ENCODE peak calls at places on chromosomes 11 and 22, in eight cellular contexts. One of them, this sample, is unnamed.

GRCh38 chr11:44346983-44347382 is 37.0 kb upstream of the ALX4 start:
- DNase-seq in endodermal cell: no peak
- DNase-seq in mesendoderm: no peak
- DNase-seq in kidney: no peak
- DNase-seq in MM.1S: no peak
- DNase-seq in IMR-90: no peak
- DNase-seq in GM23248: no peak
- DNase-seq in H9: no peak
- DNase-seq in this sample: no peak

GRCh38 chr11:59053387-59053786 is 32.7 kb upstream of the GLYATL1B start:
- DNase-seq in mesendoderm: peak; percentile 70
- DNase-seq in endodermal cell: peak; percentile 90
- DNase-seq in IMR-90: peak; percentile 49
- DNase-seq in GM23248: peak; percentile 61
- DNase-seq in kidney: peak; percentile 72
- DNase-seq in MM.1S: peak; percentile 65
- DNase-seq in H9: peak; percentile 62
- DNase-seq in this sample: peak; percentile 72

GRCh38 chr11:6200975-6201374 is 2.0 kb downstream of the OR52W1 start:
- DNase-seq in endodermal cell: no peak
- DNase-seq in H9: no peak
- DNase-seq in mesendoderm: no peak
- DNase-seq in GM23248: no peak
- DNase-seq in kidney: no peak
- DNase-seq in IMR-90: no peak
- DNase-seq in MM.1S: no peak
- DNase-seq in this sample: no peak

GRCh38 chr11:130029137-130029536 is 26.5 kb upstream of the PRDM10 start:
- DNase-seq in GM23248: no peak
- DNase-seq in H9: no peak
- DNase-seq in IMR-90: no peak
- DNase-seq in kidney: no peak
- DNase-seq in endodermal cell: no peak
- DNase-seq in mesendoderm: no peak
- DNase-seq in MM.1S: no peak
- DNase-seq in this sample: no peak

GRCh38 chr11:122215244-122215992 is 99.4 kb upstream of the BLID start:
- DNase-seq in H9: peak; percentile 84
- DNase-seq in GM23248: peak; percentile 95
- DNase-seq in endodermal cell: peak; percentile 94
- DNase-seq in IMR-90: peak; percentile 99
- DNase-seq in mesendoderm: peak; percentile 86
- DNase-seq in kidney: peak; percentile 91
- DNase-seq in MM.1S: peak; percentile 66
- DNase-seq in this sample: peak; percentile 95

GRCh38 chr22:22816766-22817410 is 70.7 kb upstream of the IGLL5 start:
- DNase-seq in GM23248: no peak
- DNase-seq in endodermal cell: no peak
- DNase-seq in mesendoderm: no peak
- DNase-seq in H9: no peak
- DNase-seq in MM.1S: no peak
- DNase-seq in kidney: no peak
- DNase-seq in IMR-90: no peak
- DNase-seq in this sample: no peak

GRCh38 chr22:49099496-49100124 is 728.1 kb downstream of the BRD1 start:
- DNase-seq in endodermal cell: no peak
- DNase-seq in H9: no peak
- DNase-seq in IMR-90: no peak
- DNase-seq in kidney: peak; percentile 37
- DNase-seq in MM.1S: no peak
- DNase-seq in GM23248: peak; percentile 20
- DNase-seq in mesendoderm: peak; percentile 13
- DNase-seq in this sample: no peak

GRCh38 chr11:13896175-13896989 is 66.1 kb upstream of the SPON1 start:
- DNase-seq in GM23248: no peak
- DNase-seq in endodermal cell: no peak
- DNase-seq in MM.1S: no peak
- DNase-seq in IMR-90: no peak
- DNase-seq in kidney: no peak
- DNase-seq in H9: no peak
- DNase-seq in mesendoderm: no peak
- DNase-seq in this sample: no peak

GRCh38 chr11:65295001-65295400 is 19.7 kb upstream of the CDC42EP2 start:
- DNase-seq in GM23248: no peak
- DNase-seq in endodermal cell: no peak
- DNase-seq in IMR-90: no peak
- DNase-seq in mesendoderm: no peak
- DNase-seq in H9: no peak
- DNase-seq in kidney: peak; percentile 54
- DNase-seq in MM.1S: no peak
- DNase-seq in this sample: no peak

GRCh38 chr11:65297026-65297667 is 17.5 kb upstream of the CDC42EP2 start:
- DNase-seq in endodermal cell: no peak
- DNase-seq in mesendoderm: no peak
- DNase-seq in GM23248: no peak
- DNase-seq in IMR-90: no peak
- DNase-seq in H9: no peak
- DNase-seq in kidney: peak; percentile 84
- DNase-seq in MM.1S: no peak
- DNase-seq in this sample: no peak

GRCh38 chr11:65298131-65298535 is 16.5 kb upstream of the CDC42EP2 start:
- DNase-seq in H9: no peak
- DNase-seq in mesendoderm: no peak
- DNase-seq in GM23248: peak; percentile 26
- DNase-seq in endodermal cell: no peak
- DNase-seq in IMR-90: peak; percentile 78
- DNase-seq in kidney: peak; percentile 95
- DNase-seq in MM.1S: no peak
- DNase-seq in this sample: peak; percentile 39

GRCh38 chr11:65293909-65294381 is 20.7 kb upstream of the CDC42EP2 start:
- DNase-seq in IMR-90: no peak
- DNase-seq in GM23248: no peak
- DNase-seq in H9: no peak
- DNase-seq in mesendoderm: no peak
- DNase-seq in kidney: peak; percentile 82
- DNase-seq in endodermal cell: no peak
- DNase-seq in MM.1S: no peak
- DNase-seq in this sample: no peak

DNA sequence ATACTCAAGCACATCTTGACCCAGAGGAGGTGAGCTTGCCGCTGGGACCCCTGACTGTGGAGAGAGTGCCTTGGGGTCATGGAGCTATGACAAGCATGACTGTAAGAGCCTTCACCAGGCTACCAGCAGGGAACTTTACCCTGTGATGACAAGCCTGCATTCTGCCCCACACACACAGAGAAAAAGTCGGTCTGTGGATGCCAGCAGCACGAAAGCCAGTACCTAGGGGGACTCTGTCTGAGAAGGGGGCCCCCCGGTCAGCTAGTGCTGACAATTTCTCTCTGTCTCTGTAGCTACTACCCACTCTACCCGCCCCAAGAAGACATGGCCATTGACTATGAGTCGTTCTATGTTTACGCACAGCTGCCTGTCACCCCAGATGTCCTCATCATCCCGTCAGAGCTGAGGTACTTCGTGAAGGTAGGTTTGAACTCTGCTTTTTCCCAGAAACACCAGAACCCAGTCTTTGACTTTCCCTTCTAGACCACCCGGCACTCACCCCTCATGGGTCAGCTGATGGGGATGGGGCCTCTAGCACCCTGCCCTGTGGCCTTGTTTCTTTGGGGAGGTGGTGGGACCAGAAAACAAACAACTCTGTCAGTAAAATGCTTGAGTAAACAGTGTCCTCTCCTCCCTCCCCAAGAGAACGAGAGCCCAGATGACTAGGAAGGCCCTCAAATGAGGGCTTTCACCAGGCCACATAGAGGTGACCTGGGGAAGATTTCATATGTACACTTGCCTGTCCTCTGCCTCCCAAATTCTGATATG is 18.9 kb upstream of the CDC42EP2 start:
- DNase-seq in MM.1S: no peak
- DNase-seq in mesendoderm: no peak
- DNase-seq in H9: no peak
- DNase-seq in kidney: peak; percentile 33
- DNase-seq in IMR-90: no peak
- DNase-seq in endodermal cell: no peak
- DNase-seq in GM23248: no peak
- DNase-seq in this sample: no peak
- H3K4me1 ChIP-seq in MM.1S: no peaks in the 10 kb centered on the region
- H3K4me1 ChIP-seq in mesendoderm: no peaks in the 10 kb centered on the region
- H3K4me1 ChIP-seq in H9: no peaks in the 10 kb centered on the region
- H3K4me1 ChIP-seq in kidney: peaks cover 38% of the 10 kb centered on the region
- H3K4me1 ChIP-seq in IMR-90: peaks cover 57% of the 10 kb centered on the region
- H3K4me1 ChIP-seq in endodermal cell: no peaks in the 10 kb centered on the region
- H3K4me1 ChIP-seq in GM23248: peaks cover 34% of the 10 kb centered on the region
- H3K4me1 ChIP-seq in this sample: peaks cover 66% of the 10 kb centered on the region

DNA sequence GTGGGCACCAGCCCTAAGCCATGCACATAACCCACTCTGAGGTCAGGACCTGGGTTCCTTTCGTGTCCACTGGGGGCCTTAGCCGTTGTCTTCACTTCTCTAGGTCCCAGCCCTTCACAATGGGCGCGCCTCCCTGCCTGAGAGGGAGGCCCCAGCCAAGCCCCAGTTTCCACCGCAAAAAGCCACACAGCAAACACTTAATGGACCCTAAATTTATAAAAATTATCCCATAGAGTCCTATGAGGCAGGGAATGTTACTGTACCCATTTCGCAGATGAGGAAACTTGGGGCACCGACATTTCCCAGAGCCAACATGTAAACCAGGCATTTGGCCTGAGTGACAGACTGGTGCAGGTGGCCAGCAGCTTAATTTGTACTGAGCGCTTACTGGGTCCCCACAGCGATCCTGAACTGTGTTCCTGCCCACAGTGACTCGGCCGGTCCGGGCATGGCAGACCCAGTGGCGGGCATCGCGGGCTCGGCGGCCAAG is 1.3 kb downstream of the GAS2L1 start:
- DNase-seq in kidney: no peak
- DNase-seq in IMR-90: no peak
- DNase-seq in GM23248: no peak
- DNase-seq in H9: no peak
- DNase-seq in mesendoderm: no peak
- DNase-seq in MM.1S: no peak
- DNase-seq in endodermal cell: no peak
- DNase-seq in this sample: no peak
- H3K9ac ChIP-seq in kidney: peak overlapping the region; percentile 69
- H3K9ac ChIP-seq in IMR-90: peak overlapping the region; percentile 78
- H3K9ac ChIP-seq in GM23248: peak overlapping the region; percentile 84
- H3K9ac ChIP-seq in H9: no peak overlapping the region
- H3K9ac ChIP-seq in mesendoderm: peak overlapping the region; percentile 69
- H3K9ac ChIP-seq in MM.1S: no peak overlapping the region
- H3K9ac ChIP-seq in endodermal cell: peak overlapping the region; percentile 78
- H3K9ac ChIP-seq in this sample: peak overlapping the region; percentile 91

GRCh38 chr11:65424200-65425104 is 1.9 kb downstream of the NEAT1 start:
- DNase-seq in endodermal cell: peak; percentile 53
- DNase-seq in H9: no peak
- DNase-seq in mesendoderm: no peak
- DNase-seq in IMR-90: peak; percentile 54
- DNase-seq in GM23248: peak; percentile 80
- DNase-seq in MM.1S: peak; percentile 57
- DNase-seq in kidney: peak; percentile 83
- DNase-seq in this sample: peak; percentile 67

GRCh38 chr11:65425971-65426838 is 3.6 kb downstream of the NEAT1 start:
- DNase-seq in IMR-90: peak; percentile 89
- DNase-seq in MM.1S: peak; percentile 87
- DNase-seq in H9: no peak
- DNase-seq in mesendoderm: no peak
- DNase-seq in endodermal cell: no peak
- DNase-seq in GM23248: peak; percentile 88
- DNase-seq in kidney: no peak
- DNase-seq in this sample: peak; percentile 87

GRCh38 chr11:65423516-65424199 is 1.1 kb downstream of the NEAT1 start:
- DNase-seq in endodermal cell: peak; percentile 59
- DNase-seq in kidney: peak; percentile 78
- DNase-seq in MM.1S: no peak
- DNase-seq in GM23248: peak; percentile 48
- DNase-seq in H9: no peak
- DNase-seq in mesendoderm: no peak
- DNase-seq in IMR-90: peak; percentile 32
- DNase-seq in this sample: peak; percentile 39

GRCh38 chr11:65426839-65427690 is 4.5 kb downstream of the NEAT1 start:
- DNase-seq in endodermal cell: peak; percentile 72
- DNase-seq in MM.1S: peak; percentile 75
- DNase-seq in kidney: peak; percentile 56
- DNase-seq in GM23248: peak; percentile 91
- DNase-seq in H9: peak; percentile 47
- DNase-seq in IMR-90: peak; percentile 77
- DNase-seq in mesendoderm: peak; percentile 83
- DNase-seq in this sample: peak; percentile 76

DNA sequence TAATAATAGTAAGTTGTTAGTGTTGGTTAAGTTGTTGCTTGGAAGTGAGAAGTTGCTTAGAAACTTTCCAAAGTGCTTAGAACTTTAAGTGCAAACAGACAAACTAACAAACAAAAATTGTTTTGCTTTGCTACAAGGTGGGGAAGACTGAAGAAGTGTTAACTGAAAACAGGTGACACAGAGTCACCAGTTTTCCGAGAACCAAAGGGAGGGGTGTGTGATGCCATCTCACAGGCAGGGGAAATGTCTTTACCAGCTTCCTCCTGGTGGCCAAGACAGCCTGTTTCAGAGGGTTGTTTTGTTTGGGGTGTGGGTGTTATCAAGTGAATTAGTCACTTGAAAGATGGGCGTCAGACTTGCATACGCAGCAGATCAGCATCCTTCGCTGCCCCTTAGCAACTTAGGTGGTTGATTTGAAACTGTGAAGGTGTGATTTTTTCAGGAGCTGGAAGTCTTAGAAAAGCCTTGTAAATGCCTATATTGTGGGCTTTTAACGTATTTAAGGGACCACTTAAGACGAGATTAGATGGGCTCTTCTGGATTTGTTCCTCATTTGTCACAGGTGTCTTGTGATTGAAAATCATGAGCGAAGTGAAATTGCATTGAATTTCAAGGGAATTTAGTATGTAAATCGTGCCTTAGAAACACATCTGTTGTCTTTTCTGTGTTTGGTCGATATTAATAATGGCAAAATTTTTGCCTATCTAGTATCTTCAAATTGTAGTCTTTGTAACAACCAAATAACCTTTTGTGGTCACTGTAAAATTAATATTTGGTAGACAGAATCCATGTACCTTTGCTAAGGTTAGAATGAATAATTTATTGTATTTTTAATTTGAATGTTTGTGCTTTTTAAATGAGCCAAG is 2.7 kb downstream of the NEAT1 start:
- DNase-seq in endodermal cell: peak; percentile 77
- DNase-seq in GM23248: peak; percentile 89
- DNase-seq in MM.1S: peak; percentile 87
- DNase-seq in H9: peak; percentile 41
- DNase-seq in mesendoderm: peak; percentile 94
- DNase-seq in kidney: peak; percentile 66
- DNase-seq in IMR-90: peak; percentile 78
- DNase-seq in this sample: peak; percentile 71
- H3K4me1 ChIP-seq in endodermal cell: peaks cover 9% of the 10 kb centered on the region
- H3K4me1 ChIP-seq in GM23248: peaks cover 12% of the 10 kb centered on the region
- H3K4me1 ChIP-seq in MM.1S: peaks cover 43% of the 10 kb centered on the region
- H3K4me1 ChIP-seq in H9: peaks cover 27% of the 10 kb centered on the region
- H3K4me1 ChIP-seq in mesendoderm: peaks cover 37% of the 10 kb centered on the region
- H3K4me1 ChIP-seq in kidney: peaks cover 29% of the 10 kb centered on the region
- H3K4me1 ChIP-seq in IMR-90: peaks cover 2% of the 10 kb centered on the region
- H3K4me1 ChIP-seq in this sample: peaks cover 5% of the 10 kb centered on the region

DNA sequence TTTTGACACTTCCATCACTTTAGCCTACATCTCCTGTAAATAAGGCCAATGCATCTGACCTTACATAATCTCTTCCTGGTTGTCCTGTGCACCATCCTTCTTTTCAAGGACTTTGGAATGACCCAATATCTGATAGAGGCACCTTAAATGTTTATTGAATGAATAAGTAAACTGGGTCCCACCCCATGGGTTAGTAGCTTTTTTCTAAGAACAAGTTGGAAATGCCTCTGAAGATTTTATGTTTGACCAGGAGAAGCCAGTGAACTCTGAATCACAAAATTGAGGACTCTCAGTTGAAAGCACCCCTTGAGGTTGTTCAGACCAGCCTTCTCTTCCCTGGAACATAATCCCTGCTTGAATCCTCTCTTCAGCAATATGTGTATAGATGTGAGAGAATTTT is 1.4 kb downstream of the RNF185 start:
- DNase-seq in H9: no peak
- DNase-seq in endodermal cell: no peak
- DNase-seq in mesendoderm: no peak
- DNase-seq in MM.1S: no peak
- DNase-seq in kidney: no peak
- DNase-seq in IMR-90: no peak
- DNase-seq in GM23248: peak; percentile 17
- DNase-seq in this sample: no peak
- H3K9ac ChIP-seq in H9: no peak overlapping the region
- H3K9ac ChIP-seq in endodermal cell: no peak overlapping the region
- H3K9ac ChIP-seq in mesendoderm: no peak overlapping the region
- H3K9ac ChIP-seq in MM.1S: no peak overlapping the region
- H3K9ac ChIP-seq in kidney: peak overlapping the region; percentile 1
- H3K9ac ChIP-seq in IMR-90: peak overlapping the region; percentile 97
- H3K9ac ChIP-seq in GM23248: peak overlapping the region; percentile 88
- H3K9ac ChIP-seq in this sample: peak overlapping the region; percentile 98